ENCODE peak calls at places on chromosomes 7 and 10, in four cellular contexts. One of them, this sample, is unnamed.

GRCh38 chr10:124220547-124220946 is 127.1 kb upstream of the CHST15 start:
- DNase-seq in RWPE1: no peak
- DNase-seq in H1: no peak
- DNase-seq in H9: no peak
- DNase-seq in this sample: no peak

GRCh38 chr10:78992333-78992732 is 76.4 kb upstream of the ZMIZ1 start:
- DNase-seq in H9: no peak
- DNase-seq in RWPE1: no peak
- DNase-seq in H1: no peak
- DNase-seq in this sample: no peak

GRCh38 chr7:106501605-106502580 is 159.1 kb downstream of the CCDC71L start:
- DNase-seq in H1: no peak
- DNase-seq in H9: no peak
- DNase-seq in RWPE1: no peak
- DNase-seq in this sample: no peak

GRCh38 chr10:33733058-33733457 is 398.6 kb upstream of the NRP1 start:
- DNase-seq in RWPE1: no peak
- DNase-seq in H9: no peak
- DNase-seq in H1: no peak
- DNase-seq in this sample: no peak

GRCh38 chr7:41732279-41733062 is 29.6 kb upstream of the INHBA start:
- DNase-seq in RWPE1: peak
- DNase-seq in H1: no peak
- DNase-seq in H9: no peak
- DNase-seq in this sample: no peak

GRCh38 chr7:158407581-158408331 is 179.9 kb downstream of the PTPRN2 start:
- DNase-seq in H9: no peak
- DNase-seq in H1: no peak
- DNase-seq in RWPE1: peak
- DNase-seq in this sample: no peak

GRCh38 chr7:50792342-50793114 is 9.8 kb upstream of the GRB10 start:
- DNase-seq in RWPE1: no peak
- DNase-seq in H9: no peak
- DNase-seq in H1: no peak
- DNase-seq in this sample: peak

GRCh38 chr10:7789390-7789789 is 1.4 kb downstream of the ATP5F1C start:
- DNase-seq in RWPE1: peak
- DNase-seq in H9: no peak
- DNase-seq in H1: no peak
- DNase-seq in this sample: no peak

DNA sequence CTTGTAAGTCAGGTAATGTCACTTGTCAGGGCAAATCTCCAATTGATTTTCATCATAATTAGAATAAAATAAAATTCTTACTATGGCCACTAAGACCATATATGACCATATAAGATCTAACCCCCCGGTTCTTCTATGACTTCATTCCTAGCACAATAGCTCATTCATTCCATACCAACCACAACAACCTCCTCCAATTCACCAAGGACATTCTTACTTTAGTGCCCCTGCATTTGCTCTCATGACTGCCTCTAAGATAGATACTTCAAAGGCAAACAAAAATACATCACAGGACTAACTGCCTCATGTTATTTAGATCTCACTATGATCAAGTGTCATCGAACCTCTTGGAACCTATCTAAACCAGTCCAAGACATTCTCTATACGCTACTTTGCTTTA is 90.8 kb downstream of the SNX13 start:
- DNase-seq in H9: no peak
- DNase-seq in H1: no peak
- DNase-seq in RWPE1: no peak
- DNase-seq in this sample: no peak
- H3K27ac ChIP-seq in H9: no peak
- H3K27ac ChIP-seq in H1: no peak
- H3K27ac ChIP-seq in RWPE1: no peak
- H3K27ac ChIP-seq in this sample: no peak

DNA sequence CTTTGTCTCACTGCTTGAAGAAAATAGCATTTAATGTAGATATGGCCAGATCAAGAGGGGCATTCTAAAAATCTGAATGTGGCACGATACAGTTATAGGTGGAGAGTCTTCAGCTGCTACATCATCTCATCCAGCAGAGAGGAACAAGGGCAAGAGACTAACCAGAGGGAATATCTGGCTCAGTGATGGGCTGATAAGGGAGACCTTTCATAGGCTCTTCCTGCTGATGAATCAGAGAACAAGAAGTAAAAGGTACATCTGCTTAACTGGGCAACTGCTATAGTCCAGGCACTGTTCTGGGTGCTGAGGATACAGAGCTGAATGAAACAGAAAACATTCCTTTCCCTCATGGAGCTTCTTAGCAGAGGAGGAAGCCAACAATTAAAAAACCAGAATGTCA is 37.9 kb downstream of the PIP4K2A start:
- DNase-seq in RWPE1: no peak
- DNase-seq in H1: no peak
- DNase-seq in H9: no peak
- DNase-seq in this sample: no peak
- H3K27ac ChIP-seq in RWPE1: no peak
- H3K27ac ChIP-seq in H1: no peak
- H3K27ac ChIP-seq in H9: no peak
- H3K27ac ChIP-seq in this sample: no peak

DNA sequence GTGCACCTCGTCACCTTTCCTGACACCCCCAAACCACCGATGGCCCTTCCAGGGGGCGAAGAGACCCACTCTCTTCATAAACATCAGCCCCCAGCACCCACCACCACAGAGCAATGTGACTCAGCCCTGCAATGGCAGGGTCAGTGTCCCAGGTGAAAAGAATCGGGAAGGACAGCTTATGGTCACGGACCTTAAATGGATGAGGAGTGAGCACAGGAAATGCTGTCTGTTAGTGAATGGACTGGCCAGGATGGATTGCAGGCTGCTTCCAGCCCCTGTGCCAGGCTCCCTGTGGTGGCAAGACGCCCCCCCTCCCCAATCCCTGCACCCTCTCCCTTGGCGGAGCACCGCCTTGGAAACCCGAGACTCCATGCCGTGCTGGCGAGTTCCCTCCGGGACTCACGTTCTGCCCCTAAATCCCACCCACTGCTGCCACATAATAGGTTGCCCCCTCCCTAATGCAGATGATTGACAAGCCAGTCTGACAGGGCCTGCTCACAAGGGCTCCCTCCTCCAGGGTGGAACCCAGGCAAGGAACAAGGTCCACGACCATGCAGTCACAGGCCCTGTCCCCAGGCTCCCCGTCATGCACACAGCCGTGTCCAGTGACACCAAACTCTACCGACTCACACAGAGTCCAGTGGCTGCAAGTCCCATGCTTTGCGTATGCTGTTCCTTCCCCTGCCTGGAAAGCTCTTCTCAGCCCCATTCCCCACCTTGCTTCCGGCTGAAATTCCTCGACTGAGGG is 7.3 kb downstream of the ASB13 start:
- DNase-seq in H1: peak
- DNase-seq in RWPE1: no peak
- DNase-seq in H9: peak
- DNase-seq in this sample: no peak
- H3K27ac ChIP-seq in H1: peak
- H3K27ac ChIP-seq in RWPE1: peak
- H3K27ac ChIP-seq in H9: no peak
- H3K27ac ChIP-seq in this sample: no peak

GRCh38 chr10:74306227-74306982 is 155.4 kb downstream of the ADK start:
- DNase-seq in H1: no peak
- DNase-seq in RWPE1: no peak
- DNase-seq in H9: no peak
- DNase-seq in this sample: no peak
- H3K27ac ChIP-seq in H1: no peak
- H3K27ac ChIP-seq in RWPE1: no peak
- H3K27ac ChIP-seq in H9: no peak
- H3K27ac ChIP-seq in this sample: no peak

This sample was measured in kidney.